ENCODE peak calls at places on chromosomes 13 and 19, in five cellular contexts. Q, X, R, N and T are unnamed samples.

GRCh38 chr19:43438291-43439162 is 23.8 kb downstream of the TEX101 start:
- DNase-seq in R (no peak), N (peak; percentile 79), X (no peak), Q (peak; percentile 86), T (no peak)

GRCh38 chr19:46731007-46731501 is 14.1 kb upstream of the PRKD2 start:
- DNase-seq in N (no peak), R (no peak), Q (peak; percentile 92), X (peak; percentile 80), T (no peak)

GRCh38 chr19:4456566-4456842 is 1.1 kb downstream of the UBXN6 start:
- DNase-seq in R (no peak), Q (peak; percentile 89), X (peak; percentile 62), N (no peak), T (peak; percentile 63)

GRCh38 chr19:29596885-29597525 is 9.1 kb upstream of the POP4 start:
- DNase-seq in R (no peak), N (no peak), X (no peak), Q (peak; percentile 43), T (no peak)

GRCh38 chr13:31614073-31614472 is 125.3 kb upstream of the RXFP2 start:
- DNase-seq in N (no peak), X (no peak), Q (no peak), R (no peak), T (no peak)

GRCh38 chr19:4870025-4870700 is 2.7 kb upstream of the PLIN3 start:
- DNase-seq in Q (peak; percentile 97), N (no peak), X (peak; percentile 81), R (no peak), T (peak; percentile 40)

GRCh38 chr13:56886398-56886797 is 254.3 kb upstream of the PRR20A start:
- DNase-seq in X (no peak), R (no peak), Q (no peak), N (no peak), T (no peak)

GRCh38 chr13:113406321-113407102 is 42.6 kb upstream of the GRTP1 start:
- DNase-seq in N (no peak), X (no peak), Q (no peak), R (no peak), T (no peak)

GRCh38 chr19:43504426-43505185 is at the start of gene PHLDB3:
- DNase-seq in Q (peak; percentile 59), R (peak; percentile 32), N (no peak), X (peak; percentile 45), T (peak; percentile 40)

GRCh38 chr13:33931397-33931987 is 113.5 kb downstream of the RFC3 start:
- DNase-seq in R (no peak), N (no peak), X (no peak), Q (peak; percentile 74), T (no peak)

GRCh38 chr13:19864018-19864338 is 529 bp upstream of the ZMYM5 start:
- DNase-seq in X (peak; percentile 84), N (peak; percentile 77), R (peak; percentile 35), Q (peak; percentile 78), T (peak; percentile 67)

GRCh38 chr13:79407349-79407979 is 1.4 kb upstream of the RBM26 start:
- DNase-seq in X (no peak), R (no peak), N (no peak), Q (no peak), T (no peak)

GRCh38 chr13:113848020-113848419 is 15.9 kb downstream of the GAS6 start:
- DNase-seq in X (no peak), Q (no peak), N (no peak), R (no peak), T (no peak)

GRCh38 chr19:33134571-33135041 is 2.7 kb downstream of the WDR88 start:
- DNase-seq in Q (no peak), X (no peak), R (no peak), N (no peak), T (no peak)

GRCh38 chr13:33283195-33283910 is 2.2 kb downstream of the STARD13 start:
- DNase-seq in Q (peak; percentile 34), R (no peak), X (no peak), N (no peak), T (no peak)

GRCh38 chr13:59774511-59774911 is 389.2 kb downstream of the DIAPH3 start:
- DNase-seq in R (no peak), N (no peak), Q (peak; percentile 81), X (no peak), T (no peak)

GRCh38 chr19:49918089-49918488 is 10.9 kb upstream of the ATF5 start:
- DNase-seq in X (no peak), Q (no peak), N (no peak), R (no peak), T (no peak)

GRCh38 chr19:51194527-51195315 is 30.2 kb upstream of the CD33 start:
- DNase-seq in R (no peak), N (no peak), X (no peak), Q (no peak), T (peak; percentile 23)

GRCh38 chr13:49859568-49859967 is 67.1 kb upstream of the KPNA3 start:
- DNase-seq in N (no peak), X (peak; percentile 43), Q (peak; percentile 96), R (no peak), T (no peak)

GRCh38 chr13:31909889-31910551 is 121.6 kb upstream of the FRY start:
- DNase-seq in N (no peak), X (no peak), Q (peak; percentile 81), R (peak; percentile 47), T (peak; percentile 49)

GRCh38 chr19:1026189-1027019 is at the start of gene CNN2:
- DNase-seq in X (peak; percentile 83), N (peak; percentile 84), R (peak; percentile 42), Q (peak; percentile 91), T (peak; percentile 82)

GRCh38 chr19:1255186-1256161 is 7.1 kb downstream of the MIDN start:
- DNase-seq in Q (peak; percentile 31), X (no peak), R (no peak), N (no peak), T (no peak)

GRCh38 chr19:40231057-40231456 is 4.6 kb upstream of the CCNP start:
- DNase-seq in R (no peak), X (no peak), Q (no peak), N (no peak), T (no peak)

GRCh38 chr13:61013782-61014181 is 401.9 kb downstream of the PCDH20 start:
- DNase-seq in R (no peak), Q (no peak), N (no peak), X (no peak), T (no peak)

GRCh38 chr13:45737571-45738002 is 35.5 kb downstream of the CBY2 start:
- DNase-seq in X (no peak), R (no peak), Q (no peak), N (no peak), T (no peak)

GRCh38 chr19:1911995-1912394 is 6.8 kb downstream of the ADAT3 start:
- DNase-seq in Q (no peak), X (no peak), R (no peak), N (no peak), T (no peak)

GRCh38 chr19:34733266-34733825 is 697 bp upstream of the ZNF181 start:
- DNase-seq in Q (no peak), X (peak; percentile 59), N (peak; percentile 40), R (no peak), T (peak; percentile 66)

GRCh38 chr13:48431431-48431830 is 18.5 kb upstream of the LPAR6 start:
- DNase-seq in R (no peak), X (no peak), N (no peak), Q (peak; percentile 30), T (no peak)

GRCh38 chr19:42433503-42434260 is 6.5 kb upstream of the LIPE start:
- DNase-seq in R (peak; percentile 57), N (peak; percentile 85), X (peak; percentile 72), Q (peak; percentile 36), T (peak; percentile 82)

GRCh38 chr13:113291997-113292862 is 4.8 kb upstream of the LAMP1 start:
- DNase-seq in N (peak; percentile 28), R (no peak), X (peak; percentile 49), Q (peak; percentile 63), T (peak; percentile 23)

GRCh38 chr13:112693831-112694497 is 4.1 kb downstream of the ATP11A start:
- DNase-seq in X (peak; percentile 67), R (no peak), Q (peak; percentile 88), N (no peak), T (peak; percentile 53)

GRCh38 chr19:14715841-14716240 is 26.0 kb downstream of the ZNF333 start:
- DNase-seq in R (no peak), X (no peak), N (no peak), Q (no peak), T (no peak)
- H3K9me3 ChIP-seq in R (peaks cover 33% of the 10 kb centered on the region), X (peaks cover 89% of the 10 kb centered on the region), N (peaks cover 100% of the 10 kb centered on the region), Q (peaks cover 3% of the 10 kb centered on the region), T (no peaks in the 10 kb centered on the region)

GRCh38 chr19:52473655-52474350 is 20.4 kb downstream of the ZNF578 start:
- DNase-seq in R (no peak), X (no peak), Q (peak; percentile 1), N (no peak), T (no peak)

DNA sequence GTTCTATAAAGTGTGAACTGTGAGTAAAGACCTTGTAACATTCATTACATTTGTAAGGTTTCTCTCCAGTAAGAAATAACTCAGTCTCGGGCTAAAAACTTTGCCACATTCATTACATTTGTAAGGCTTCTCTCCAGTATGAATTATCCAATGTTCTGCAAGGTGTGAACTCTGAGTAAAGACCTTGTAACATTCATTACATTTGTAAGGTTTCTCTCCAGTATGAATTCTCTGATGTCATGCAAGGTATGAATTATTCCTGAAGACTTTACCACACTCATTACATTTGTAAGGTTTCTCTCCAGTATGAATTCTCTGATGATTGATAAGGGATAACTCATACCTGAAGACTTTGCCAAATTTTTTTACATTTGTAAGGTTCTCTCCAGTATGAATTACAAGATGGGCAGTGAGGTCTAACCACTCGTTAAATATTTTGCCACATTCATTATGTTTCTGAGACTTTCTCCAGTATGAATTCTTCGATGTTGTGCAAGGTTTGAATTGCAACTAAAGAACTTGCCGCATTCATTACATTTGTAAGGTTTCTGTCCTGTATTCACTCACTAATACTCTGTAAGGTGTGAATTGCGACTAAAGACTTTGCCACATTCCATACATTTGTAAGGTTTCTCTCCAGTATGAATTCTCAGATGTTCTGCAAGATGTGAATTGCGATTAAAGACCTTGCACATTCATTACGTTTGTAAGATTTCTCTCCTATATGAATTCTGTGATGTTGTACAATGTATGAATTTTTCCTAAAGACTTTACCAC is 21.2 kb downstream of the ZNF578 start:
- DNase-seq in R (no peak), X (no peak), N (no peak), Q (no peak), T (no peak)
- H3K9me3 ChIP-seq in R (peaks cover 46% of the 10 kb centered on the region), X (peaks cover 100% of the 10 kb centered on the region), N (peaks cover 100% of the 10 kb centered on the region), Q (peaks cover 21% of the 10 kb centered on the region), T (no peaks in the 10 kb centered on the region)

GRCh38 chr19:52370341-52370710 is 603 bp downstream of the ZNF880 start:
- DNase-seq in X (no peak), Q (no peak), R (no peak), N (no peak), T (no peak)

GRCh38 chr19:52369463-52370340 is at the start of gene ZNF880:
- DNase-seq in N (peak; percentile 95), Q (peak; percentile 98), R (peak; percentile 90), X (peak; percentile 94), T (peak; percentile 97)

GRCh38 chr19:52366414-52366824 is 3.3 kb upstream of the ZNF880 start:
- DNase-seq in X (no peak), R (no peak), Q (no peak), N (no peak), T (no peak)
- H3K9me3 ChIP-seq in X (peaks cover 89% of the 10 kb centered on the region), R (peaks cover 10% of the 10 kb centered on the region), Q (peaks cover 9% of the 10 kb centered on the region), N (peaks cover 74% of the 10 kb centered on the region), T (no peaks in the 10 kb centered on the region)

GRCh38 chr19:36257512-36257876 is 42.6 kb downstream of the ZNF146 start:
- DNase-seq in N (peak; percentile 47), R (no peak), Q (peak; percentile 26), X (no peak), T (peak; percentile 53)
- H3K9me3 ChIP-seq in N (no peaks in the 10 kb centered on the region), R (no peaks in the 10 kb centered on the region), Q (no peaks in the 10 kb centered on the region), X (peaks cover 70% of the 10 kb centered on the region), T (no peaks in the 10 kb centered on the region)

GRCh38 chr13:53901593-53901992 is 873.0 kb downstream of the OLFM4 start:
- DNase-seq in R (no peak), N (no peak), X (no peak), Q (no peak), T (no peak)
- H3K9me3 ChIP-seq in R (no peaks in the 10 kb centered on the region), N (peaks cover 8% of the 10 kb centered on the region), X (peaks cover 4% of the 10 kb centered on the region), Q (no peaks in the 10 kb centered on the region), T (no peaks in the 10 kb centered on the region)